ENCODE peak calls at places on chromosomes 16 and 17, in ten cellular contexts. W is nephron progenitor cell, O is tibial artery, L is astrocyte of the spinal cord, T is thoracic aorta, Q is cardiac fibroblast, X is lower leg skin, A is AG04449, G is endodermal cell, J is glutamatergic neuron. R is an unnamed sample.

GRCh38 chr16:75222271-75222783 is 3.5 kb downstream of the CTRB1 start:
- DNase-seq in W (no peak), A (no peak), X (no peak), J (no peak), T (no peak), G (no peak), L (no peak), Q (no peak), O (peak; percentile 65), R (no peak)

GRCh38 chr16:66911112-66911511 is 7.6 kb downstream of the CDH16 start:
- DNase-seq in W (no peak), O (no peak), L (no peak), J (no peak), T (no peak), G (no peak), Q (no peak), X (no peak), A (no peak), R (no peak)

GRCh38 chr17:28550858-28551257 is 1.6 kb downstream of the UNC119 start:
- DNase-seq in O (no peak), X (no peak), J (no peak), G (no peak), W (peak; percentile 28), L (no peak), Q (no peak), A (no peak), T (no peak), R (no peak)

GRCh38 chr16:79089735-79090284 is 510.7 kb downstream of the MAF start:
- DNase-seq in A (no peak), O (no peak), G (no peak), W (no peak), X (no peak), T (no peak), Q (no peak), J (no peak), L (no peak), R (no peak)

GRCh38 chr17:57902800-57903759 is 52.1 kb downstream of the CUEDC1 start:
- DNase-seq in G (no peak), W (no peak), T (peak; percentile 90), J (no peak), O (peak; percentile 95), X (peak; percentile 79), L (peak; percentile 90), Q (peak; percentile 87), A (no peak), R (no peak)

GRCh38 chr17:2994441-2994840 is 69.0 kb downstream of the OR1D5 start:
- DNase-seq in O (peak; percentile 61), J (no peak), A (no peak), G (no peak), Q (no peak), T (no peak), X (no peak), L (no peak), W (no peak), R (no peak)

GRCh38 chr17:80619535-80620235 is 75.0 kb downstream of the RPTOR start:
- DNase-seq in L (no peak), W (no peak), A (no peak), J (no peak), Q (no peak), X (no peak), O (no peak), T (no peak), G (no peak), R (no peak)

GRCh38 chr16:48562475-48562874 is 47.5 kb downstream of the N4BP1 start:
- DNase-seq in G (no peak), W (no peak), T (no peak), J (no peak), Q (no peak), A (no peak), X (no peak), O (no peak), L (no peak), R (no peak)

GRCh38 chr17:77999413-78000173 is 41.1 kb downstream of the TNRC6C start:
- DNase-seq in W (no peak), L (peak; percentile 48), J (no peak), X (no peak), G (no peak), T (no peak), A (no peak), Q (peak; percentile 39), O (no peak), R (no peak)

GRCh38 chr17:39636927-39637736 is at the start of gene STARD3:
- DNase-seq in J (peak; percentile 96), L (peak; percentile 87), W (peak; percentile 95), Q (peak; percentile 92), O (peak; percentile 96), A (peak; percentile 33), G (peak; percentile 99), T (peak; percentile 44), X (peak; percentile 85), R (peak; percentile 83)

GRCh38 chr16:71526111-71526998 is at the start of gene CHST4:
- DNase-seq in G (peak; percentile 96), J (no peak), W (peak; percentile 41), X (no peak), T (no peak), Q (peak; percentile 58), A (no peak), L (peak; percentile 71), O (no peak), R (no peak)

GRCh38 chr17:41483991-41484826 is 3.3 kb upstream of the KRT35 start:
- DNase-seq in W (no peak), T (no peak), X (no peak), J (no peak), O (no peak), A (no peak), Q (peak; percentile 13), L (no peak), G (no peak), R (no peak)

GRCh38 chr16:67801889-67802288 is 4.5 kb downstream of the RANBP10 start:
- DNase-seq in G (no peak), X (no peak), A (no peak), L (no peak), W (no peak), J (no peak), O (no peak), T (no peak), Q (no peak), R (no peak)

GRCh38 chr16:56608876-56609462 is 585 bp downstream of the MT2A start:
- DNase-seq in G (peak; percentile 68), T (no peak), Q (peak; percentile 14), O (peak; percentile 71), W (no peak), A (no peak), X (no peak), J (no peak), L (no peak), R (no peak)

GRCh38 chr16:73083271-73083670 is 35.3 kb upstream of the ZFHX3 start:
- DNase-seq in O (no peak), A (no peak), J (no peak), T (no peak), L (peak; percentile 12), X (no peak), Q (no peak), G (no peak), W (no peak), R (no peak)

GRCh38 chr17:835263-835662 is 53.1 kb downstream of the MRM3 start:
- DNase-seq in G (peak; percentile 76), T (no peak), W (no peak), J (no peak), O (no peak), A (peak; percentile 96), L (peak; percentile 97), X (peak; percentile 43), Q (peak; percentile 94), R (no peak)

GRCh38 chr17:7767425-7768021 is 50.0 kb downstream of the DNAH2 start:
- DNase-seq in T (no peak), W (no peak), X (no peak), Q (peak; percentile 92), A (no peak), J (no peak), L (peak; percentile 5), G (peak; percentile 72), O (no peak), R (no peak)

DNA sequence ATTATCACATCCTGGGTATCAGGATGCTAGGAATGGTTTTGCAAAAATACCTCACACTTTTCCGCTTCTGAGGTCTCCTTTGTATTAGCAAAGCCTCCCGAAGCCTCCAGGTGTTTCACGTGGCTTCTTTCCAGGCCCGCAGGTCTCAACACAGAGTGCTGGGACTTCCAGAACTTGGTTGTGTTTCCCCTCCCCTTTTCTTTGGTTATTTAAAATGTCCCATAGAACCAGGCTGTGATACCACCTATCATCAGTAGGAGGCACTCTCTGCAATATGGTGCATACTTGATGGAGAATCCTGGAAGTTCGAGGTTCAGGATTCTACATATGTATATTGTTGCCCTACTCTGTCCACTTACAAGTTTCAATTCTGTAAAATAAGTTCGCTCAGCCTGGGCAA is 28.8 kb downstream of the ATP2C2 start:
- DNase-seq in J (no peak), A (no peak), O (no peak), L (no peak), X (no peak), Q (no peak), T (no peak), G (no peak), W (no peak), R (no peak)
- TF ChIP-seq CTCF in J (peak; percentile 28), A (no peak), O (no peak), L (peak; percentile 14), X (no peak), Q (peak; percentile 30), T (no peak), G (peak; percentile 66), W (no peak), R (peak; percentile 35)

GRCh38 chr17:74051348-74051747 is 152.1 kb upstream of the RPL38 start:
- DNase-seq in W (no peak), A (no peak), G (peak; percentile 45), O (no peak), Q (no peak), L (no peak), X (no peak), T (no peak), J (no peak), R (no peak)
- TF ChIP-seq CTCF in W (no peak), A (no peak), G (no peak), O (no peak), Q (no peak), L (no peak), X (no peak), T (no peak), J (no peak), R (no peak)

GRCh38 chr16:52976539-52977167 is 76.0 kb downstream of the CHD9NB start:
- DNase-seq in J (no peak), G (peak; percentile 56), O (no peak), Q (peak; percentile 58), L (peak; percentile 1), T (no peak), A (no peak), X (no peak), W (no peak), R (no peak)
- TF ChIP-seq CTCF in J (no peak), G (peak; percentile 75), O (peak; percentile 24), Q (peak; percentile 36), L (peak; percentile 16), T (no peak), A (peak; percentile 16), X (no peak), W (peak; percentile 18), R (no peak)

DNA sequence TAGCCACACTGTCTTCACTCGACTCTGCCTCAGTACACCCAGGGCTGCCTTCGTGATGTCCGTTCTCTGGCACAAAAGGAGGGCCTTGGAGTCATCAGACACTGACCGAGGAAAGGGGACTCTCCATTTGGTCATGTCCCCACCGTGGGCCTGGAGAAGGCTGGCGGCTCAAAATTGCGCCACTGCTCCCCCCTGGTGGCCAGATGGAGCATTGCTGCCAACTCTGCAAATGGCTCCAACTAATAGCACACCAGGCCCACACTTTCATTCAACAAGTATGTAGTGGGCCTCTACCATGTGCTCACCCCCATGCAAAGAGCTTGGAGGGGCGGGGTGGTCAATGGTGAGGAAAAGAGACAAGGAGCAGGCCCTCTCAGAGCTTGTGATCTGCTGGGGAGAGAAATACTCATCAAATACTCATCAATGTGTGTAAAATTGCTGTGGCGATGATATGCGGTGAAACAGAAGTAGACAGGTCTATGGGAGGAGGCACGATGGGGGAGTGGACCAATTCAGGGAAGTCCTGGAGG is 5.2 kb upstream of the GRIN2C start:
- DNase-seq in T (no peak), X (peak; percentile 54), J (peak; percentile 88), L (peak; percentile 53), W (peak; percentile 89), G (peak; percentile 97), Q (peak; percentile 67), A (no peak), O (peak; percentile 87), R (peak; percentile 88)
- TF ChIP-seq CTCF in T (peak; percentile 97), X (no peak), J (peak; percentile 98), L (peak; percentile 98), W (peak; percentile 94), G (peak; percentile 90), Q (peak; percentile 98), A (peak; percentile 92), O (peak; percentile 95), R (peak; percentile 98)